ENCODE peak calls at places on chromosomes 13 and 19, in six cellular contexts. C is upper lobe of left lung; Y is GM12865; I is effector memory CD4-positive, alpha-beta T cell; W is HepG2; A is uterus. H is an unnamed sample.

GRCh38 chr13:102724923-102725322 is 30.1 kb upstream of the METTL21C start:
- DNase-seq in C (no peak), Y (peak; percentile 10), I (no peak), W (peak; percentile 82), A (no peak), H (peak; percentile 22)

GRCh38 chr13:59494151-59494550 is 669.6 kb downstream of the DIAPH3 start:
- DNase-seq in C (no peak), Y (no peak), I (no peak), W (no peak), A (no peak), H (no peak)

GRCh38 chr13:110126391-110126961 is 180.5 kb downstream of the COL4A1 start:
- DNase-seq in C (peak; percentile 44), Y (no peak), I (no peak), W (no peak), A (peak; percentile 58), H (peak; percentile 78)

GRCh38 chr19:17610384-17610783 is 54.9 kb downstream of the COLGALT1 start:
- DNase-seq in C (no peak), Y (peak; percentile 44), I (no peak), W (peak; percentile 37), A (no peak), H (no peak)

GRCh38 chr19:40585677-40586422 is 9.2 kb downstream of the SHKBP1 start:
- DNase-seq in C (peak; percentile 63), Y (no peak), I (no peak), W (no peak), A (no peak), H (no peak)

GRCh38 chr13:28099396-28100148 is 804 bp downstream of the FLT3 start:
- DNase-seq in C (no peak), Y (no peak), I (no peak), W (no peak), A (no peak), H (no peak)

GRCh38 chr19:1163283-1163933 is 10.7 kb downstream of the SBNO2 start:
- DNase-seq in C (no peak), Y (no peak), I (no peak), W (no peak), A (no peak), H (no peak)

GRCh38 chr19:18687740-18688465 is 4.4 kb downstream of the CRTC1 start:
- DNase-seq in C (no peak), Y (no peak), I (no peak), W (no peak), A (no peak), H (no peak)

GRCh38 chr19:10419646-10420443 is 493 bp upstream of the PDE4A start:
- DNase-seq in C (no peak), Y (peak; percentile 73), I (no peak), W (no peak), A (no peak), H (peak; percentile 28)

GRCh38 chr19:31066385-31066784 is 282.9 kb downstream of the TSHZ3 start:
- DNase-seq in C (no peak), Y (no peak), I (no peak), W (no peak), A (no peak), H (peak; percentile 28)

GRCh38 chr19:4866595-4867424 is 657 bp downstream of the PLIN3 start:
- DNase-seq in C (peak; percentile 73), Y (peak; percentile 65), I (peak; percentile 33), W (peak; percentile 34), A (peak; percentile 57), H (peak; percentile 76)

GRCh38 chr13:90633849-90634248 is 713.6 kb upstream of the MIR17HG start:
- DNase-seq in C (no peak), Y (no peak), I (no peak), W (no peak), A (no peak), H (no peak)

GRCh38 chr13:75256922-75257321 is 225.0 kb downstream of the TBC1D4 start:
- DNase-seq in C (no peak), Y (no peak), I (no peak), W (peak; percentile 18), A (no peak), H (peak; percentile 78)

GRCh38 chr19:19170053-19170945 is at the start of gene MEF2B:
- DNase-seq in C (peak; percentile 86), Y (peak; percentile 88), I (peak; percentile 44), W (peak; percentile 80), A (peak; percentile 49), H (peak; percentile 89)

GRCh38 chr19:17406039-17406886 is 833 bp upstream of the BST2 start:
- DNase-seq in C (no peak), Y (peak; percentile 85), I (no peak), W (no peak), A (no peak), H (no peak)

GRCh38 chr19:11091343-11092153 is 2.3 kb downstream of the LDLR start:
- DNase-seq in C (peak; percentile 72), Y (peak; percentile 44), I (peak; percentile 72), W (peak; percentile 94), A (peak; percentile 71), H (peak; percentile 79)

GRCh38 chr13:52010890-52011689 is at the start of gene ATP7B:
- DNase-seq in C (peak; percentile 26), Y (peak; percentile 18), I (no peak), W (peak; percentile 49), A (peak; percentile 24), H (peak; percentile 43)

GRCh38 chr19:38455031-38455430 is 21.5 kb downstream of the RYR1 start:
- DNase-seq in C (no peak), Y (no peak), I (no peak), W (peak; percentile 18), A (no peak), H (peak; percentile 52)

GRCh38 chr13:104408733-104409132 is 1342.5 kb upstream of the SLC10A2 start:
- DNase-seq in C (no peak), Y (no peak), I (no peak), W (no peak), A (no peak), H (no peak)

GRCh38 chr13:74975122-74975521 is 506.8 kb downstream of the TBC1D4 start:
- DNase-seq in C (no peak), Y (no peak), I (no peak), W (no peak), A (no peak), H (no peak)

DNA sequence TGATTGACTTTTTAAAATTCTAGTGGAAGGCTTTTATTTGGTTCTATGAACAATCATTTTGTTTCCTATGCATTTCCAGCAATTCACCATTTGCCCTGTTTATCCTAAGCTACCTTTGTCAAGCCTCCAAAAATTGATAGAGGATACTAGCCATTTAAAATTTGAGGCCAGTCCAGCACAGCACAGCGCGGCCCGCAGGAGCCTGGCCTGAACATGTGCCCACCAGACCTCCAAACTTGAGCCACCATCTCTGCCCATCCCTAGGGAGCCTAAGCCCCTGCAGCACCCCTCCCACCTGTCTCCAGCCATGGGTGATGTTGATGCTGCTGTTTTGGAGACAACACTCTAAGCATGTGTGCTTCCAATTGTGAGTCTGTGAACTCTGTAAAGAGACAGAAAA is 57.5 kb downstream of the SPRYD7 start:
- DNase-seq in C (no peak), Y (no peak), I (no peak), W (no peak), A (no peak), H (no peak)
- H3K4me3 ChIP-seq in C (no peak overlapping the region), Y (no peak overlapping the region), I (no peak overlapping the region), W (no peak overlapping the region), A (no peak overlapping the region), H (no peak overlapping the region)

GRCh38 chr13:20773194-20774080 is at the start of gene EEF1AKMT1:
- DNase-seq in C (peak; percentile 94), Y (peak; percentile 97), I (peak; percentile 85), W (peak; percentile 81), A (peak; percentile 96), H (peak; percentile 97)

GRCh38 chr13:20767309-20767943 is 6.3 kb downstream of the EEF1AKMT1 start:
- DNase-seq in C (no peak), Y (no peak), I (no peak), W (no peak), A (no peak), H (no peak)

GRCh38 chr13:20769834-20770233 is 3.9 kb downstream of the EEF1AKMT1 start:
- DNase-seq in C (no peak), Y (no peak), I (no peak), W (no peak), A (no peak), H (no peak)

GRCh38 chr13:20772401-20773131 is 1.2 kb downstream of the EEF1AKMT1 start:
- DNase-seq in C (no peak), Y (no peak), I (no peak), W (no peak), A (no peak), H (no peak)

DNA sequence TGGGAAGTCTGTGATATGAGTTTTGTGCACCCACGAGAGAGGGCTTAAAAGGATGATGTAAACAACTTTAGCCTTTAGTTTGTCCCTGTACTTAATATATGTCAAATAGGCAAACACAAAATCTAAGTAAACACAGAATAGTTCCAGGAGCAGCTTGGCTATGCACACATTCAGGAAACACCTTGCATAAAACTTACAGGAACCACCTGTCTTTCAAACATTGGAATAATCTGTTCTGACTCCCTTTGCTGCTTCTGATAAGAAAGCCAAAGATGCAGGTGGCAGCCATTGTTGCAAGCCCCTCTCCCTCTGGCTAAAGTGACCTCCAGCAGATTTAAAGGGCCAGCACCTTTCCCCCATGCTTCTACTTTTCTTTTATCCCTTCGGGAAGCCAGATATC is 4.7 kb downstream of the EEF1AKMT1 start:
- DNase-seq in C (no peak), Y (no peak), I (no peak), W (no peak), A (no peak), H (no peak)
- H3K4me3 ChIP-seq in C (no peak overlapping the region), Y (no peak overlapping the region), I (no peak overlapping the region), W (no peak overlapping the region), A (no peak overlapping the region), H (no peak overlapping the region)

GRCh38 chr19:34229721-34230120 is 24.6 kb upstream of the GARRE1 start:
- DNase-seq in C (no peak), Y (no peak), I (no peak), W (no peak), A (no peak), H (no peak)
- H3K4me3 ChIP-seq in C (no peak overlapping the region), Y (no peak overlapping the region), I (no peak overlapping the region), W (no peak overlapping the region), A (no peak overlapping the region), H (no peak overlapping the region)

GRCh38 chr19:23203841-23204344 is 46.3 kb downstream of the ZNF724 start:
- DNase-seq in C (no peak), Y (no peak), I (no peak), W (no peak), A (peak; percentile 31), H (no peak)
- H3K4me3 ChIP-seq in C (peak overlapping the region; percentile 6), Y (no peak overlapping the region), I (no peak overlapping the region), W (no peak overlapping the region), A (peak overlapping the region; percentile 16), H (no peak overlapping the region)

GRCh38 chr19:2962018-2962670 is 15.2 kb upstream of the TLE6 start:
- DNase-seq in C (no peak), Y (peak; percentile 72), I (no peak), W (peak; percentile 70), A (no peak), H (peak; percentile 93)
- H3K4me3 ChIP-seq in C (no peak overlapping the region), Y (no peak overlapping the region), I (no peak overlapping the region), W (peak overlapping the region; percentile 10), A (no peak overlapping the region), H (no peak overlapping the region)

DNA sequence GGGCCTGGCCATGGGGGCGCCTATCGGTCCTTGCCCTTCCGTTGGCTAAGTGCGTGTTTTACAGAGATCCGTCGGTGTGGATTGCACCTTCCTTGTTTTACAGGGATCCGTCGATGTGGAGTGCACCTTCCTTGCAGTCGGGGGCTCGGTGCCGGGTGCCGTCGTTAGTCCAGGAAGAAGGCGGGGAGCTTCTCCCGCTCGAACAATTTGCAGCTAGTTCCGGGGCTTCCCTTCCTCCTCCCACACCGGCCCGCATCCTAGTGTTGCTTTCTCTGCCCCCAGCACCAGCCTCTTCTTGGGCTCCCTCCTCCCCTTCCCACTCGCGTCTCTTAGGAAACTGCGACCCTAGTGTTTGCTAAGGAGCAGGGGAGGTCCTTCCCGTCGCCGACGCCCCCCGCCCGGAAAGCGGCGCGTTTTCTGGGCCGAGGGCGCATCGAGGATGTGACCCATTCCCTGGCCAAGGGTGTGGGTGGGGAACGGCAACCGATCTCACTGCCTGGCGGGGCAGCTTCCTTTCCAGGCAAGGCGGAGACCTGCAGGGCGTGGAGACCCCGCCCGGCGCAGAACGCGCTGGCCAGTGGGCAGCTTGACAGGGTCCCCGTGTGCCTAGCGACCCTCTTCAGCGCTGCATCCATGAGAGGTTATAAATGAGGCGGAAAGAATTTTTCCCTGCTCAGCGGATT is 75.7 kb upstream of the ZNF91 start:
- DNase-seq in C (no peak), Y (no peak), I (no peak), W (no peak), A (no peak), H (no peak)
- H3K4me3 ChIP-seq in C (no peak overlapping the region), Y (no peak overlapping the region), I (no peak overlapping the region), W (no peak overlapping the region), A (no peak overlapping the region), H (no peak overlapping the region)